ENCODE peak calls at places on chromosomes 13 and 19, in nine cellular contexts. One of them, this sample, is unnamed.

GRCh38 chr19:41897820-41898219 is 14.8 kb downstream of the ARHGEF1 start:
- DNase-seq in IMR-90: no peak
- DNase-seq in upper lobe of right lung: no peak
- DNase-seq in transverse colon: no peak
- DNase-seq in heart left ventricle: no peak
- DNase-seq in fibroblast of mammary gland: no peak
- DNase-seq in astrocyte: no peak
- DNase-seq in fibroblast of pulmonary artery: no peak
- DNase-seq in bronchial epithelial cell: no peak
- DNase-seq in this sample: no peak

GRCh38 chr13:30290812-30291436 is 16.4 kb downstream of the KATNAL1 start:
- DNase-seq in astrocyte: no peak
- DNase-seq in heart left ventricle: no peak
- DNase-seq in IMR-90: no peak
- DNase-seq in fibroblast of mammary gland: no peak
- DNase-seq in transverse colon: no peak
- DNase-seq in upper lobe of right lung: no peak
- DNase-seq in bronchial epithelial cell: no peak
- DNase-seq in fibroblast of pulmonary artery: no peak
- DNase-seq in this sample: no peak

GRCh38 chr19:48554385-48555091 is 2.6 kb downstream of the SULT2B1 start:
- DNase-seq in IMR-90: no peak
- DNase-seq in transverse colon: no peak
- DNase-seq in upper lobe of right lung: no peak
- DNase-seq in bronchial epithelial cell: no peak
- DNase-seq in heart left ventricle: no peak
- DNase-seq in astrocyte: no peak
- DNase-seq in fibroblast of mammary gland: no peak
- DNase-seq in fibroblast of pulmonary artery: no peak
- DNase-seq in this sample: no peak

GRCh38 chr19:40948580-40949299 is 42.3 kb upstream of the CYP2B6 start:
- DNase-seq in astrocyte: no peak
- DNase-seq in heart left ventricle: no peak
- DNase-seq in fibroblast of mammary gland: no peak
- DNase-seq in IMR-90: no peak
- DNase-seq in bronchial epithelial cell: no peak
- DNase-seq in transverse colon: no peak
- DNase-seq in upper lobe of right lung: no peak
- DNase-seq in fibroblast of pulmonary artery: no peak
- DNase-seq in this sample: no peak

GRCh38 chr19:2970201-2970838 is 7.0 kb upstream of the TLE6 start:
- DNase-seq in bronchial epithelial cell: no peak
- DNase-seq in transverse colon: no peak
- DNase-seq in heart left ventricle: no peak
- DNase-seq in IMR-90: no peak
- DNase-seq in astrocyte: peak
- DNase-seq in fibroblast of mammary gland: no peak
- DNase-seq in upper lobe of right lung: no peak
- DNase-seq in fibroblast of pulmonary artery: peak
- DNase-seq in this sample: peak

GRCh38 chr13:47166341-47166740 is 269.5 kb upstream of the HTR2A start:
- DNase-seq in heart left ventricle: no peak
- DNase-seq in upper lobe of right lung: no peak
- DNase-seq in fibroblast of mammary gland: no peak
- DNase-seq in IMR-90: no peak
- DNase-seq in astrocyte: no peak
- DNase-seq in bronchial epithelial cell: no peak
- DNase-seq in transverse colon: no peak
- DNase-seq in fibroblast of pulmonary artery: no peak
- DNase-seq in this sample: no peak

GRCh38 chr19:49436381-49437017 is 4.8 kb downstream of the SLC17A7 start:
- DNase-seq in transverse colon: no peak
- DNase-seq in bronchial epithelial cell: no peak
- DNase-seq in upper lobe of right lung: no peak
- DNase-seq in heart left ventricle: no peak
- DNase-seq in fibroblast of mammary gland: no peak
- DNase-seq in IMR-90: no peak
- DNase-seq in astrocyte: no peak
- DNase-seq in fibroblast of pulmonary artery: no peak
- DNase-seq in this sample: no peak

GRCh38 chr13:39612023-39612637 is 9.1 kb upstream of the LHFPL6 start:
- DNase-seq in astrocyte: peak
- DNase-seq in fibroblast of pulmonary artery: peak
- DNase-seq in fibroblast of mammary gland: peak
- DNase-seq in bronchial epithelial cell: peak
- DNase-seq in heart left ventricle: peak
- DNase-seq in upper lobe of right lung: no peak
- DNase-seq in IMR-90: peak
- DNase-seq in transverse colon: peak
- DNase-seq in this sample: peak

GRCh38 chr13:70568571-70568970 is 460.3 kb upstream of the KLHL1 start:
- DNase-seq in fibroblast of pulmonary artery: peak
- DNase-seq in IMR-90: peak
- DNase-seq in upper lobe of right lung: no peak
- DNase-seq in astrocyte: peak
- DNase-seq in transverse colon: no peak
- DNase-seq in fibroblast of mammary gland: peak
- DNase-seq in heart left ventricle: no peak
- DNase-seq in bronchial epithelial cell: peak
- DNase-seq in this sample: peak

GRCh38 chr19:40467007-40467565 is 285 bp downstream of the SPTBN4 start:
- DNase-seq in fibroblast of mammary gland: no peak
- DNase-seq in upper lobe of right lung: peak
- DNase-seq in IMR-90: no peak
- DNase-seq in transverse colon: no peak
- DNase-seq in fibroblast of pulmonary artery: no peak
- DNase-seq in bronchial epithelial cell: no peak
- DNase-seq in astrocyte: no peak
- DNase-seq in heart left ventricle: no peak
- DNase-seq in this sample: no peak

GRCh38 chr13:46575321-46575721 is 22.4 kb downstream of the LRCH1 start:
- DNase-seq in fibroblast of pulmonary artery: peak
- DNase-seq in fibroblast of mammary gland: peak
- DNase-seq in astrocyte: peak
- DNase-seq in heart left ventricle: no peak
- DNase-seq in bronchial epithelial cell: no peak
- DNase-seq in upper lobe of right lung: no peak
- DNase-seq in IMR-90: peak
- DNase-seq in transverse colon: no peak
- DNase-seq in this sample: peak

GRCh38 chr13:39536274-39536673 is 66.7 kb downstream of the LHFPL6 start:
- DNase-seq in heart left ventricle: no peak
- DNase-seq in IMR-90: no peak
- DNase-seq in astrocyte: no peak
- DNase-seq in fibroblast of mammary gland: peak
- DNase-seq in bronchial epithelial cell: no peak
- DNase-seq in upper lobe of right lung: no peak
- DNase-seq in fibroblast of pulmonary artery: no peak
- DNase-seq in transverse colon: no peak
- DNase-seq in this sample: no peak

GRCh38 chr13:40026174-40026585 is 370.7 kb downstream of the COG6 start:
- DNase-seq in bronchial epithelial cell: no peak
- DNase-seq in upper lobe of right lung: no peak
- DNase-seq in fibroblast of pulmonary artery: no peak
- DNase-seq in heart left ventricle: no peak
- DNase-seq in astrocyte: peak
- DNase-seq in fibroblast of mammary gland: peak
- DNase-seq in IMR-90: peak
- DNase-seq in transverse colon: no peak
- DNase-seq in this sample: peak

GRCh38 chr13:77696863-77697207 is 652 bp upstream of the SLAIN1 start:
- DNase-seq in fibroblast of pulmonary artery: no peak
- DNase-seq in upper lobe of right lung: no peak
- DNase-seq in heart left ventricle: no peak
- DNase-seq in astrocyte: no peak
- DNase-seq in bronchial epithelial cell: no peak
- DNase-seq in transverse colon: no peak
- DNase-seq in fibroblast of mammary gland: no peak
- DNase-seq in IMR-90: no peak
- DNase-seq in this sample: no peak

GRCh38 chr19:1082165-1082927 is 12.8 kb downstream of the POLR2E start:
- DNase-seq in upper lobe of right lung: peak
- DNase-seq in fibroblast of mammary gland: no peak
- DNase-seq in bronchial epithelial cell: peak
- DNase-seq in fibroblast of pulmonary artery: no peak
- DNase-seq in astrocyte: no peak
- DNase-seq in transverse colon: peak
- DNase-seq in heart left ventricle: no peak
- DNase-seq in IMR-90: no peak
- DNase-seq in this sample: peak

GRCh38 chr19:35871611-35872010 is 3.2 kb downstream of the APLP1 start:
- DNase-seq in astrocyte: no peak
- DNase-seq in IMR-90: no peak
- DNase-seq in fibroblast of pulmonary artery: no peak
- DNase-seq in bronchial epithelial cell: no peak
- DNase-seq in upper lobe of right lung: no peak
- DNase-seq in fibroblast of mammary gland: no peak
- DNase-seq in heart left ventricle: no peak
- DNase-seq in transverse colon: no peak
- DNase-seq in this sample: no peak

GRCh38 chr13:31485183-31485582 is 254.1 kb upstream of the RXFP2 start:
- DNase-seq in fibroblast of mammary gland: peak
- DNase-seq in transverse colon: no peak
- DNase-seq in bronchial epithelial cell: peak
- DNase-seq in heart left ventricle: no peak
- DNase-seq in astrocyte: no peak
- DNase-seq in IMR-90: no peak
- DNase-seq in upper lobe of right lung: no peak
- DNase-seq in fibroblast of pulmonary artery: peak
- DNase-seq in this sample: peak

GRCh38 chr19:771332-771785 is 20.4 kb downstream of the MISP start:
- DNase-seq in bronchial epithelial cell: peak
- DNase-seq in astrocyte: peak
- DNase-seq in heart left ventricle: no peak
- DNase-seq in transverse colon: no peak
- DNase-seq in fibroblast of mammary gland: peak
- DNase-seq in fibroblast of pulmonary artery: peak
- DNase-seq in IMR-90: peak
- DNase-seq in upper lobe of right lung: no peak
- DNase-seq in this sample: peak

GRCh38 chr19:6739884-6740588 is 556 bp downstream of the TRIP10 start:
- DNase-seq in IMR-90: no peak
- DNase-seq in transverse colon: peak
- DNase-seq in upper lobe of right lung: peak
- DNase-seq in astrocyte: no peak
- DNase-seq in heart left ventricle: peak
- DNase-seq in fibroblast of pulmonary artery: no peak
- DNase-seq in bronchial epithelial cell: no peak
- DNase-seq in fibroblast of mammary gland: no peak
- DNase-seq in this sample: no peak

GRCh38 chr13:99301913-99302636 is 5.1 kb downstream of the GPR183 start:
- DNase-seq in transverse colon: no peak
- DNase-seq in astrocyte: no peak
- DNase-seq in bronchial epithelial cell: no peak
- DNase-seq in fibroblast of mammary gland: no peak
- DNase-seq in heart left ventricle: no peak
- DNase-seq in IMR-90: no peak
- DNase-seq in upper lobe of right lung: no peak
- DNase-seq in fibroblast of pulmonary artery: no peak
- DNase-seq in this sample: no peak
- H3K4me3 ChIP-seq in transverse colon: no peak
- H3K4me3 ChIP-seq in astrocyte: no peak
- H3K4me3 ChIP-seq in bronchial epithelial cell: no peak
- H3K4me3 ChIP-seq in fibroblast of mammary gland: no peak
- H3K4me3 ChIP-seq in heart left ventricle: no peak
- H3K4me3 ChIP-seq in IMR-90: no peak
- H3K4me3 ChIP-seq in upper lobe of right lung: no peak
- H3K4me3 ChIP-seq in fibroblast of pulmonary artery: no peak
- H3K4me3 ChIP-seq in this sample: no peak

GRCh38 chr13:80199585-80200292 is 141.2 kb downstream of the SPRY2 start:
- DNase-seq in bronchial epithelial cell: no peak
- DNase-seq in transverse colon: no peak
- DNase-seq in fibroblast of mammary gland: no peak
- DNase-seq in fibroblast of pulmonary artery: no peak
- DNase-seq in upper lobe of right lung: no peak
- DNase-seq in astrocyte: no peak
- DNase-seq in heart left ventricle: no peak
- DNase-seq in IMR-90: no peak
- DNase-seq in this sample: no peak

GRCh38 chr13:80199067-80199466 is 141.9 kb downstream of the SPRY2 start:
- DNase-seq in heart left ventricle: no peak
- DNase-seq in IMR-90: no peak
- DNase-seq in astrocyte: no peak
- DNase-seq in fibroblast of pulmonary artery: no peak
- DNase-seq in bronchial epithelial cell: no peak
- DNase-seq in upper lobe of right lung: no peak
- DNase-seq in fibroblast of mammary gland: no peak
- DNase-seq in transverse colon: no peak
- DNase-seq in this sample: no peak

GRCh38 chr13:80189889-80190597 is 150.9 kb downstream of the SPRY2 start:
- DNase-seq in IMR-90: no peak
- DNase-seq in fibroblast of mammary gland: no peak
- DNase-seq in heart left ventricle: no peak
- DNase-seq in bronchial epithelial cell: no peak
- DNase-seq in astrocyte: no peak
- DNase-seq in transverse colon: no peak
- DNase-seq in fibroblast of pulmonary artery: no peak
- DNase-seq in upper lobe of right lung: no peak
- DNase-seq in this sample: no peak

GRCh38 chr13:80196756-80197155 is 144.2 kb downstream of the SPRY2 start:
- DNase-seq in astrocyte: no peak
- DNase-seq in IMR-90: peak
- DNase-seq in upper lobe of right lung: no peak
- DNase-seq in bronchial epithelial cell: peak
- DNase-seq in heart left ventricle: no peak
- DNase-seq in transverse colon: no peak
- DNase-seq in fibroblast of pulmonary artery: peak
- DNase-seq in fibroblast of mammary gland: peak
- DNase-seq in this sample: no peak

GRCh38 chr13:80195649-80196048 is 145.3 kb downstream of the SPRY2 start:
- DNase-seq in IMR-90: no peak
- DNase-seq in fibroblast of mammary gland: no peak
- DNase-seq in transverse colon: no peak
- DNase-seq in upper lobe of right lung: no peak
- DNase-seq in bronchial epithelial cell: no peak
- DNase-seq in astrocyte: no peak
- DNase-seq in heart left ventricle: no peak
- DNase-seq in fibroblast of pulmonary artery: no peak
- DNase-seq in this sample: no peak
- TF ChIP-seq CTCF in IMR-90: no peak
- TF ChIP-seq CTCF in fibroblast of mammary gland: no peak
- TF ChIP-seq CTCF in transverse colon: no peak
- TF ChIP-seq CTCF in upper lobe of right lung: no peak
- TF ChIP-seq CTCF in bronchial epithelial cell: no peak
- TF ChIP-seq CTCF in astrocyte: no peak
- TF ChIP-seq CTCF in heart left ventricle: no peak
- TF ChIP-seq CTCF in fibroblast of pulmonary artery: no peak
- TF ChIP-seq CTCF in this sample: no peak

GRCh38 chr19:17950310-17951150 is 16.4 kb upstream of the KCNN1 start:
- DNase-seq in heart left ventricle: no peak
- DNase-seq in fibroblast of mammary gland: no peak
- DNase-seq in transverse colon: no peak
- DNase-seq in bronchial epithelial cell: no peak
- DNase-seq in astrocyte: no peak
- DNase-seq in fibroblast of pulmonary artery: no peak
- DNase-seq in IMR-90: no peak
- DNase-seq in upper lobe of right lung: no peak
- DNase-seq in this sample: no peak
- H3K4me3 ChIP-seq in heart left ventricle: peak
- H3K4me3 ChIP-seq in fibroblast of mammary gland: no peak
- H3K4me3 ChIP-seq in transverse colon: no peak
- H3K4me3 ChIP-seq in bronchial epithelial cell: no peak
- H3K4me3 ChIP-seq in astrocyte: no peak
- H3K4me3 ChIP-seq in fibroblast of pulmonary artery: no peak
- H3K4me3 ChIP-seq in IMR-90: no peak
- H3K4me3 ChIP-seq in upper lobe of right lung: no peak
- H3K4me3 ChIP-seq in this sample: no peak

GRCh38 chr13:110575322-110576069 is 14.0 kb upstream of the RAB20 start:
- DNase-seq in transverse colon: no peak
- DNase-seq in IMR-90: peak
- DNase-seq in bronchial epithelial cell: no peak
- DNase-seq in astrocyte: no peak
- DNase-seq in upper lobe of right lung: peak
- DNase-seq in fibroblast of mammary gland: peak
- DNase-seq in fibroblast of pulmonary artery: peak
- DNase-seq in heart left ventricle: peak
- DNase-seq in this sample: peak
- TF ChIP-seq CTCF in transverse colon: no peak
- TF ChIP-seq CTCF in IMR-90: no peak
- TF ChIP-seq CTCF in bronchial epithelial cell: no peak
- TF ChIP-seq CTCF in astrocyte: no peak
- TF ChIP-seq CTCF in upper lobe of right lung: no peak
- TF ChIP-seq CTCF in fibroblast of mammary gland: no peak
- TF ChIP-seq CTCF in fibroblast of pulmonary artery: no peak
- TF ChIP-seq CTCF in heart left ventricle: no peak
- TF ChIP-seq CTCF in this sample: no peak

This sample was measured in choroid plexus epithelial cell.